ENCODE peak calls at places on chromosomes 1 and 21, in ten cellular contexts. One of them, this sample, is unnamed.

GRCh38 chr21:17610862-17611261 is 1.8 kb downstream of the BTG3 start:
- DNase-seq in K562: peak; percentile 6
- DNase-seq in sigmoid colon: peak; percentile 65
- DNase-seq in tibial nerve: no peak
- DNase-seq in A549: peak; percentile 1
- DNase-seq in transverse colon: peak; percentile 15
- DNase-seq in H1: no peak
- DNase-seq in esophagus muscularis mucosa: no peak
- DNase-seq in SK-N-SH: peak; percentile 27
- DNase-seq in ovary: peak; percentile 38
- DNase-seq in this sample: peak; percentile 27

GRCh38 chr1:90715334-90715733 is 1.8 kb downstream of the BARHL2 start:
- DNase-seq in transverse colon: no peak
- DNase-seq in sigmoid colon: no peak
- DNase-seq in ovary: no peak
- DNase-seq in tibial nerve: no peak
- DNase-seq in esophagus muscularis mucosa: no peak
- DNase-seq in K562: no peak
- DNase-seq in A549: no peak
- DNase-seq in H1: no peak
- DNase-seq in SK-N-SH: no peak
- DNase-seq in this sample: no peak

GRCh38 chr1:234631721-234632125 is 21.7 kb upstream of the IRF2BP2 start:
- DNase-seq in ovary: no peak
- DNase-seq in K562: no peak
- DNase-seq in SK-N-SH: no peak
- DNase-seq in transverse colon: no peak
- DNase-seq in A549: peak; percentile 76
- DNase-seq in tibial nerve: no peak
- DNase-seq in sigmoid colon: no peak
- DNase-seq in H1: no peak
- DNase-seq in esophagus muscularis mucosa: no peak
- DNase-seq in this sample: no peak

GRCh38 chr21:34579411-34579810 is 35.5 kb downstream of the RCAN1 start:
- DNase-seq in H1: no peak
- DNase-seq in tibial nerve: no peak
- DNase-seq in sigmoid colon: no peak
- DNase-seq in ovary: no peak
- DNase-seq in A549: no peak
- DNase-seq in SK-N-SH: no peak
- DNase-seq in transverse colon: no peak
- DNase-seq in esophagus muscularis mucosa: no peak
- DNase-seq in K562: no peak
- DNase-seq in this sample: no peak

GRCh38 chr1:27341525-27342252 is at the start of gene SYTL1:
- DNase-seq in K562: peak; percentile 82
- DNase-seq in tibial nerve: no peak
- DNase-seq in SK-N-SH: peak; percentile 59
- DNase-seq in ovary: no peak
- DNase-seq in H1: no peak
- DNase-seq in A549: peak; percentile 38
- DNase-seq in transverse colon: peak; percentile 75
- DNase-seq in sigmoid colon: no peak
- DNase-seq in esophagus muscularis mucosa: no peak
- DNase-seq in this sample: peak; percentile 82

GRCh38 chr1:110673197-110673701 is 1.5 kb downstream of the KCNA3 start:
- DNase-seq in tibial nerve: no peak
- DNase-seq in K562: no peak
- DNase-seq in A549: no peak
- DNase-seq in ovary: no peak
- DNase-seq in H1: no peak
- DNase-seq in esophagus muscularis mucosa: no peak
- DNase-seq in SK-N-SH: peak; percentile 50
- DNase-seq in transverse colon: no peak
- DNase-seq in sigmoid colon: no peak
- DNase-seq in this sample: no peak

GRCh38 chr1:53945183-53945432 is 391 bp downstream of the IFT25 start:
- DNase-seq in K562: no peak
- DNase-seq in SK-N-SH: no peak
- DNase-seq in tibial nerve: no peak
- DNase-seq in esophagus muscularis mucosa: no peak
- DNase-seq in H1: no peak
- DNase-seq in sigmoid colon: no peak
- DNase-seq in transverse colon: no peak
- DNase-seq in A549: no peak
- DNase-seq in ovary: no peak
- DNase-seq in this sample: no peak

GRCh38 chr1:154843913-154844681 is 26.0 kb downstream of the KCNN3 start:
- DNase-seq in sigmoid colon: no peak
- DNase-seq in tibial nerve: no peak
- DNase-seq in A549: no peak
- DNase-seq in SK-N-SH: no peak
- DNase-seq in transverse colon: no peak
- DNase-seq in ovary: no peak
- DNase-seq in H1: no peak
- DNase-seq in esophagus muscularis mucosa: no peak
- DNase-seq in K562: no peak
- DNase-seq in this sample: no peak

DNA sequence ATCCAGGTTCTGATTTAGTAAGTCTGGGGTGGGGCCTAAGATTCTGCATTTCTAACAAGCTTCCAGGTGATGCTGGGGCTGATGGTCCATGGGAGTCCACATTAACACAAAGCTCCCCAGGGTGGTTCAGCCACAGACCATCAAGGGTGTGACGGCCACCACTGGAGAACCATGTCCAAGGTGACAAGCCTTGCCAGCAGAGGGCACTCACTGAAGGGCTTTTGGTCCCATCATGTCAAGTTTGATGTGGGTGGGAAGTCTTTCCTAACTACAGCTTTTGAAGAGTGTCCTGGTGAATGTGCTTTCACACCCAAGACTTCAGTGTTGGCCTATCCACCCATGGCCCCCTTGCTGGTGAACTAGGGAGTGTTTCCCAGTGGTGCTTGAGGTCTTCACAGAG is 67.1 kb downstream of the UBE2T start:
- DNase-seq in esophagus muscularis mucosa: no peak
- DNase-seq in tibial nerve: no peak
- DNase-seq in SK-N-SH: no peak
- DNase-seq in H1: no peak
- DNase-seq in ovary: no peak
- DNase-seq in transverse colon: peak; percentile 20
- DNase-seq in K562: peak; percentile 53
- DNase-seq in sigmoid colon: no peak
- DNase-seq in A549: peak; percentile 54
- DNase-seq in this sample: peak; percentile 31
- TF ChIP-seq EP300 in esophagus muscularis mucosa: no peak
- TF ChIP-seq EP300 in tibial nerve: no peak
- TF ChIP-seq EP300 in SK-N-SH: no peak
- TF ChIP-seq EP300 in H1: no peak
- TF ChIP-seq EP300 in ovary: no peak
- TF ChIP-seq EP300 in transverse colon: no peak
- TF ChIP-seq EP300 in K562: no peak
- TF ChIP-seq EP300 in sigmoid colon: no peak
- TF ChIP-seq EP300 in A549: no peak
- TF ChIP-seq EP300 in this sample: no peak

GRCh38 chr1:37797750-37798345 is 4.2 kb downstream of the MANEAL start:
- DNase-seq in A549: no peak
- DNase-seq in ovary: no peak
- DNase-seq in tibial nerve: no peak
- DNase-seq in K562: no peak
- DNase-seq in esophagus muscularis mucosa: no peak
- DNase-seq in SK-N-SH: no peak
- DNase-seq in transverse colon: no peak
- DNase-seq in H1: no peak
- DNase-seq in sigmoid colon: no peak
- DNase-seq in this sample: no peak

GRCh38 chr1:37794372-37795339 is 1.0 kb downstream of the MANEAL start:
- DNase-seq in H1: no peak
- DNase-seq in K562: no peak
- DNase-seq in sigmoid colon: no peak
- DNase-seq in A549: no peak
- DNase-seq in ovary: no peak
- DNase-seq in SK-N-SH: peak; percentile 76
- DNase-seq in tibial nerve: no peak
- DNase-seq in esophagus muscularis mucosa: no peak
- DNase-seq in transverse colon: no peak
- DNase-seq in this sample: no peak

GRCh38 chr1:37795340-37796110 is 1.9 kb downstream of the MANEAL start:
- DNase-seq in esophagus muscularis mucosa: no peak
- DNase-seq in transverse colon: peak; percentile 62
- DNase-seq in K562: peak; percentile 85
- DNase-seq in ovary: peak; percentile 80
- DNase-seq in sigmoid colon: no peak
- DNase-seq in tibial nerve: peak; percentile 29
- DNase-seq in SK-N-SH: peak; percentile 67
- DNase-seq in A549: no peak
- DNase-seq in H1: peak; percentile 61
- DNase-seq in this sample: peak; percentile 68

GRCh38 chr1:37792943-37793686 is 532 bp upstream of the MANEAL start:
- DNase-seq in H1: no peak
- DNase-seq in ovary: no peak
- DNase-seq in esophagus muscularis mucosa: no peak
- DNase-seq in K562: no peak
- DNase-seq in tibial nerve: no peak
- DNase-seq in transverse colon: no peak
- DNase-seq in SK-N-SH: no peak
- DNase-seq in A549: no peak
- DNase-seq in sigmoid colon: no peak
- DNase-seq in this sample: no peak

DNA sequence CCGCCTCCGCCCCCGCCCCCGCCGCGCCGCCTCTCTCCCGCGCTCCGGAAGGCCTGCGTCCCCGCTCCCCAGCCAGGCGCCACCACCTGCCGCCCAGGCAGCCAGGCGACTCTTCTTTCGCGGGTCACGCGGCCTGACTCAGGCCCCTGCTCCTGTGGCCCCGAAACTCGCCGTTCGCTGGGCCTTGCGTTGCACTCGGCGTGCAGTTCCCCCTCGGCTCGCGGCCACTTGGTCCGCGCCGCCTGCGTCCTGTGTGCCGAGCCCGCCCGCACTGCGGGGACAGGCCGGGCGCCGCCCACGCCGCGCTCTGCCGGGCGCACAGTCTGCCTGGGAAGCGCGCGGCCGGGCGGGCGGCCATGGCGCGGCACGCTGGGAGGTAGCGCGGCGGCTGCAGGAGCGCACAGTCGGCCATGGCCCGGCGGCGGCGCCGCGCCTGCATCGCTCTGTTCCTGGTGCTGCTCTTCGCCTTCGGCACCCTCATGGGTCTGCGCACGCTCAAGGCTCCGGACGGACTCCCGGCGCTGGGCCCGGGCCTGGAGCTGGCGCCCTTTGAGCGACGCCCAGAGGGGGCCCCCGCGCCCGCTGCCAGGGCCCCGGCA is at the start of gene MANEAL:
- DNase-seq in SK-N-SH: peak; percentile 91
- DNase-seq in H1: no peak
- DNase-seq in K562: peak; percentile 73
- DNase-seq in ovary: peak; percentile 62
- DNase-seq in esophagus muscularis mucosa: no peak
- DNase-seq in sigmoid colon: no peak
- DNase-seq in A549: peak; percentile 57
- DNase-seq in tibial nerve: no peak
- DNase-seq in transverse colon: peak; percentile 51
- DNase-seq in this sample: peak; percentile 48
- TF ChIP-seq EP300 in SK-N-SH: no peak
- TF ChIP-seq EP300 in H1: no peak
- TF ChIP-seq EP300 in K562: no peak
- TF ChIP-seq EP300 in ovary: no peak
- TF ChIP-seq EP300 in esophagus muscularis mucosa: no peak
- TF ChIP-seq EP300 in sigmoid colon: no peak
- TF ChIP-seq EP300 in A549: no peak
- TF ChIP-seq EP300 in tibial nerve: no peak
- TF ChIP-seq EP300 in transverse colon: no peak
- TF ChIP-seq EP300 in this sample: no peak

DNA sequence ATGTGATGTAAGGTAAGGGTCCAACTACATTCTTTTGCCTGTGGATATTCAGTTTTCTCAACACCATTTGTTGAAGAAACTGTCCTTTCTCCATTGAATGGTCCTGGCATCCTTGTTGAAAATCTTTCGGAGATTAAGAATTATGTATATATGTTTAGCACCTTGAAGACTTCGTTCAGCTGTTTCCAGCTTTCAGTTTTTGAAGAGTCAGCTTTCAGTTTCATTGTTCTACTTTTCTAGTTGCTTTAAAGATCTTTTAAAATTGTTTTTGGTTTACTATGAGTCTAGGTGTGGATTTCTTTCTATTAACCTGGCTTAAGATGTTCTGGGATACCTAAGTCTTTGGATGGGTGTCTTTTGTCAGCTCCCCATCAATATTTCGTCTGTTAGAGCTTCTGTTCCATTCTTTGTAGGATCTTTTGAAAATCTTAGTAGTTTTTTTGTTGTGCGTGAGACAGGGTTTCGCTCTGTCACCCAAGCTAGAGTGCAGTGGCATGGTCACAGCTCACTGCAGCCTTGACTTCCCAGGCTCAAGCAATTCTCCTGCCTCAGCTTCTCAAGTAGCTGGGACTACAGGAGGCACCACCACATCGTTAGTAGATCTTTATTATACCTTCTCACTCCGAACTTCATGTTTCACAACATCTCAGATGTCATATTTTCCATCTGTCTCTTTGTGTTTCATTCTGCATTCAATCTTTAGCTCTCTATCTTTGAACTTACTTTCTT is 353.5 kb upstream of the B3GALT2 start:
- DNase-seq in ovary: no peak
- DNase-seq in SK-N-SH: no peak
- DNase-seq in H1: no peak
- DNase-seq in transverse colon: peak; percentile 13
- DNase-seq in esophagus muscularis mucosa: no peak
- DNase-seq in sigmoid colon: no peak
- DNase-seq in A549: no peak
- DNase-seq in tibial nerve: no peak
- DNase-seq in K562: no peak
- DNase-seq in this sample: no peak
- TF ChIP-seq EP300 in ovary: no peak
- TF ChIP-seq EP300 in SK-N-SH: no peak
- TF ChIP-seq EP300 in H1: no peak
- TF ChIP-seq EP300 in transverse colon: no peak
- TF ChIP-seq EP300 in esophagus muscularis mucosa: no peak
- TF ChIP-seq EP300 in sigmoid colon: no peak
- TF ChIP-seq EP300 in A549: no peak
- TF ChIP-seq EP300 in tibial nerve: no peak
- TF ChIP-seq EP300 in K562: no peak
- TF ChIP-seq EP300 in this sample: no peak

DNA sequence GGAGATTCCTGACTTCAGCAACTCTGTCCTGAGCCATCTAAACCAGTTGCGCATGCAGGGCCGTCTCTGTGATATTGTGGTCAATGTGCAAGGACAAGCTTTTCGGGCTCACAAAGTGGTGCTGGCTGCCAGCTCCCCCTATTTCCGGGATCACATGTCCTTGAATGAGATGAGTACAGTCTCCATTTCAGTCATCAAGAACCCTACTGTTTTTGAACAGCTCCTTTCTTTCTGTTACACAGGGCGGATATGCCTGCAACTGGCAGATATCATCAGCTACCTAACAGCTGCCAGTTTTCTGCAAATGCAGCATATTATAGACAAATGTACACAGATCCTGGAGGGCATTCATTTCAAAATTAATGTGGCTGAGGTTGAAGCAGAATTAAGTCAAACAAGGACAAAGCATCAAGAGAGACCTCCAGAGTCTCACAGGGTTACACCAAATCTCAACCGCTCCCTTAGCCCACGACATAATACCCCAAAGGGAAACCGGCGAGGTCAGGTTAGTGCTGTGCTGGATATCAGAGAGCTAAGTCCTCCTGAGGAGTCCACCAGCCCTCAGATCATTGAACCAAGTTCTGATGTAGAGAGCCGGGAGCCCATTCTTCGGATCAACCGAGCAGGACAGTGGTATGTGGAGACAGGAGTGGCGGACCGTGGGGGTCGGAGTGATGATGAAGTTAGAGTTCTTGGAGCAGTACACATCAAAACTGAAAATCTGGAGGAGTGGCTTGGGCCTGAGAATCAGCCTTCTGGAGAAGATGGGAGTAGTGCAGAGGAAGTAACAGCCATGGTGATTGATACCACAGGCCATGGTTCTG is 2.3 kb downstream of the ZBTB37 start:
- DNase-seq in transverse colon: peak; percentile 32
- DNase-seq in tibial nerve: no peak
- DNase-seq in H1: no peak
- DNase-seq in esophagus muscularis mucosa: no peak
- DNase-seq in SK-N-SH: peak; percentile 36
- DNase-seq in ovary: no peak
- DNase-seq in sigmoid colon: no peak
- DNase-seq in K562: peak; percentile 60
- DNase-seq in A549: no peak
- DNase-seq in this sample: peak; percentile 54
- TF ChIP-seq EP300 in transverse colon: no peak
- TF ChIP-seq EP300 in tibial nerve: no peak
- TF ChIP-seq EP300 in H1: no peak
- TF ChIP-seq EP300 in esophagus muscularis mucosa: no peak
- TF ChIP-seq EP300 in SK-N-SH: no peak
- TF ChIP-seq EP300 in ovary: no peak
- TF ChIP-seq EP300 in sigmoid colon: no peak
- TF ChIP-seq EP300 in K562: peak; percentile 24
- TF ChIP-seq EP300 in A549: no peak
- TF ChIP-seq EP300 in this sample: no peak